ENCODE peak calls at places on chromosomes 12 and 14, in six cellular contexts. M is keratinocyte, L is vagina, K is mucosa of descending colon, D is lung, T is neural crest cell. U is an unnamed sample.

GRCh38 chr12:123150804-123151678 is at the start of gene PITPNM2:
- DNase-seq in M (no peak), L (no peak), K (peak), D (no peak), T (peak), U (peak)

GRCh38 chr12:77572371-77572770 is 258.3 kb upstream of the NAV3 start:
- DNase-seq in M (no peak), L (no peak), K (no peak), D (no peak), T (no peak), U (no peak)

GRCh38 chr12:103839103-103839502 is 1.9 kb downstream of the NT5DC3 start:
- DNase-seq in M (no peak), L (no peak), K (no peak), D (no peak), T (no peak), U (no peak)

GRCh38 chr12:107225626-107226025 is 132.3 kb upstream of the CRY1 start:
- DNase-seq in M (no peak), L (no peak), K (no peak), D (no peak), T (no peak), U (peak)

GRCh38 chr14:50741571-50741970 is 73.5 kb upstream of the SAV1 start:
- DNase-seq in M (no peak), L (no peak), K (no peak), D (no peak), T (no peak), U (no peak)

GRCh38 chr12:4069046-4070010 is 196.1 kb upstream of the PARP11 start:
- DNase-seq in M (no peak), L (no peak), K (no peak), D (no peak), T (no peak), U (no peak)

GRCh38 chr12:111314949-111315539 is 53.9 kb downstream of the PHETA1 start:
- DNase-seq in M (no peak), L (no peak), K (no peak), D (no peak), T (no peak), U (no peak)

GRCh38 chr14:106831322-106831720 is 1304.9 kb downstream of the TMEM121 start:
- DNase-seq in M (no peak), L (peak), K (peak), D (no peak), T (no peak), U (no peak)

GRCh38 chr12:2719405-2719804 is 75.4 kb upstream of the FKBP4 start:
- DNase-seq in M (no peak), L (peak), K (no peak), D (no peak), T (no peak), U (no peak)

GRCh38 chr12:92290016-92290685 is 144.5 kb upstream of the BTG1 start:
- DNase-seq in M (no peak), L (no peak), K (no peak), D (no peak), T (no peak), U (no peak)

GRCh38 chr14:94917041-94917600 is 147.2 kb upstream of the GSC start:
- DNase-seq in M (no peak), L (no peak), K (no peak), D (no peak), T (no peak), U (no peak)

GRCh38 chr12:111596985-111597730 is 2.0 kb downstream of the ATXN2 start:
- DNase-seq in M (no peak), L (no peak), K (peak), D (peak), T (peak), U (peak)

GRCh38 chr14:34749408-34749807 is 35.0 kb upstream of the CFL2 start:
- DNase-seq in M (no peak), L (no peak), K (no peak), D (no peak), T (no peak), U (no peak)

GRCh38 chr12:25241171-25242020 is 9.3 kb downstream of the KRAS start:
- DNase-seq in M (no peak), L (no peak), K (no peak), D (no peak), T (no peak), U (no peak)

GRCh38 chr12:58408516-58408915 is 467.1 kb downstream of the ATP23 start:
- DNase-seq in M (no peak), L (no peak), K (no peak), D (no peak), T (no peak), U (no peak)

GRCh38 chr12:3698218-3698974 is 54.5 kb downstream of the CRACR2A start:
- DNase-seq in M (peak), L (no peak), K (no peak), D (no peak), T (no peak), U (no peak)

GRCh38 chr12:80778005-80778541 is 61.4 kb downstream of the MYF5 start:
- DNase-seq in M (peak), L (no peak), K (no peak), D (peak), T (no peak), U (no peak)

GRCh38 chr14:38290601-38291190 is 34.8 kb upstream of the CLEC14A start:
- DNase-seq in M (no peak), L (no peak), K (no peak), D (peak), T (no peak), U (no peak)

GRCh38 chr14:65261425-65261920 is 151.1 kb upstream of the FUT8 start:
- DNase-seq in M (no peak), L (no peak), K (no peak), D (no peak), T (no peak), U (no peak)

GRCh38 chr12:51977320-51977753 is 25.8 kb downstream of the ACVR1B start:
- DNase-seq in M (no peak), L (no peak), K (no peak), D (no peak), T (no peak), U (no peak)

GRCh38 chr14:103558071-103558882 is 4.2 kb downstream of the BAG5 start:
- DNase-seq in M (no peak), L (no peak), K (no peak), D (no peak), T (no peak), U (no peak)

GRCh38 chr12:96824838-96825236 is 82.2 kb upstream of the NEDD1 start:
- DNase-seq in M (no peak), L (no peak), K (no peak), D (no peak), T (no peak), U (no peak)

GRCh38 chr12:39619316-39619659 is 315 bp downstream of the ABCD2 start:
- DNase-seq in M (no peak), L (no peak), K (no peak), D (no peak), T (no peak), U (no peak)

GRCh38 chr12:117098361-117099217 is 627 bp downstream of the TESC start:
- DNase-seq in M (no peak), L (no peak), K (peak), D (no peak), T (no peak), U (no peak)

GRCh38 chr12:84636801-84637285 is 275.8 kb downstream of the SLC6A15 start:
- DNase-seq in M (no peak), L (no peak), K (no peak), D (no peak), T (no peak), U (no peak)

GRCh38 chr12:127688901-127689428 is 578.0 kb upstream of the TMEM132C start:
- DNase-seq in M (no peak), L (no peak), K (no peak), D (no peak), T (no peak), U (no peak)

GRCh38 chr12:127685476-127686234 is 581.3 kb upstream of the TMEM132C start:
- DNase-seq in M (no peak), L (no peak), K (no peak), D (no peak), T (no peak), U (no peak)

GRCh38 chr12:127690161-127690560 is 576.8 kb upstream of the TMEM132C start:
- DNase-seq in M (no peak), L (no peak), K (no peak), D (no peak), T (no peak), U (no peak)
- TF ChIP-seq CTCF in M (no peak), L (no peak), K (no peak), D (no peak), T (peak), U (no peak)

GRCh38 chr14:64159588-64159987 is 134.6 kb downstream of the ESR2 start:
- DNase-seq in M (no peak), L (no peak), K (no peak), D (no peak), T (no peak), U (no peak)
- TF ChIP-seq CTCF in M (no peak), L (no peak), K (no peak), D (no peak), T (no peak), U (no peak)

DNA sequence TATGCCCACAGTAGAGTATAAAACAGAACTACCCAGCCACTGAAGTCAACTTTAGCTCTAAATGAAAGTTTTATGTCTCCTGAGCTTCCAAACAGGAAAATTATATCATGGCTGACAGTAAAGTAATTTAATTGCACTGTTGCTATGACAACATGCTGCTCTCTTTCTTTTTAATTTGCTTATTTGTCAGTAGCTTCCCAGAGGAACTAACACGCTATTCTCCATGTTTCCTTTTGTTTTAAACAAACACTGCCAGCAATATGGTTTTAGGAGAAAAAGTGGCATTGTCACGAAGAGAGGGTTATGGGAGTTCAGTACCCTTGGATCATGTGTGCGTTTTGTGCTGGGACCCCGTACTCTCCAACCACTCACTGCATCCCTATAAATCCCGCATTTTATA is 1.9 kb downstream of the FOXN3 start:
- DNase-seq in M (no peak), L (no peak), K (no peak), D (no peak), T (no peak), U (no peak)
- TF ChIP-seq CTCF in M (no peak), L (no peak), K (no peak), D (no peak), T (no peak), U (no peak)

GRCh38 chr12:130620281-130620680 is 95.8 kb downstream of the RIMBP2 start:
- DNase-seq in M (no peak), L (no peak), K (no peak), D (no peak), T (no peak), U (no peak)
- TF ChIP-seq CTCF in M (no peak), L (no peak), K (no peak), D (no peak), T (no peak), U (no peak)

DNA sequence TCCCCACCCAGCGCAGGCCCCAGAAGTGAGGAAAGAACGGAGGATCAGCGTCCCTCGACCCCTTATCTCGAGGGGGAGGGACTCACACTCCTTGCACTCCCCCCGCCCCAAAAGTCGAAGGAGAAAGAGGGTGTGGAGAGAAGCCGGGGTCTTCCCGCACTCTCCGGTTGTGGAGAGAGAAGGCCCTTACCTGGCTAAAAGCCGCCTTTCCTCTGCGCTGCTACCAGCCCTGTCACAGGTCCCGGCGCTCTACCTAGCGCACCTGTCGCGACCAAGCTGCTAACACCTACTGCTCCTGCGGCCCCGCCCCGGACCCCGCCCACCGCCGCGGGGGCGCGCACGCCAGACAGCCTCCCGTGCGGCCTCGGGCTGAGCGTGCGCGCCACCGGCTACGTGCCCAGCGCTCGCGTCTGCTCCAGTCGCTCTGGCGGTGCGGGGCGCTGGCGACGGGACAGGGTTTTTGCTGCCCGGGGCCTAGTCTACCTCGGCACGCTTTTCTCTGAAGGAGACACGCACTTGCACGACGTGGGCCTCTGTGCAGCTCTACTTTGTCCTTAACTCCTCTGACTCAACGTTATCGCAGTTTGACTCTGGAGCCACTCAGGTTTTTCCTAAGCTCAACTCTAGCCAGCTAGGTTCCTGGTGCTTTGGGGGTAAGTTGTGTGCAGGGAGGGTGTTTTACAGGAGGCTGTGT is at the start of gene LIMA1:
- DNase-seq in M (peak), L (no peak), K (peak), D (peak), T (peak), U (peak)
- TF ChIP-seq CTCF in M (no peak), L (peak), K (no peak), D (no peak), T (no peak), U (no peak)